ENCODE peak calls at places on chromosomes 12 and 14, in ten cellular contexts. X is fibroblast of lung, C is esophagus squamous epithelium, B is pancreas, A is endothelial cell of umbilical vein, S is stomach, Q is testis, H is cardiac muscle cell, O is mucosa of descending colon, E is heart right ventricle. K is an unnamed sample.

GRCh38 chr12:78002878-78003277 is 172.2 kb downstream of the NAV3 start:
- DNase-seq in X (no peak), C (no peak), B (no peak), A (no peak), S (no peak), Q (no peak), H (peak; percentile 63), O (no peak), E (no peak), K (no peak)

GRCh38 chr14:66476964-66477363 is 9.2 kb upstream of the CCDC196 start:
- DNase-seq in X (peak; percentile 34), C (no peak), B (no peak), A (peak; percentile 70), S (no peak), Q (no peak), H (no peak), O (no peak), E (no peak), K (no peak)

GRCh38 chr14:104390221-104390931 is 189.2 kb upstream of the C14orf180 start:
- DNase-seq in X (no peak), C (no peak), B (no peak), A (no peak), S (no peak), Q (peak; percentile 9), H (no peak), O (no peak), E (no peak), K (no peak)

GRCh38 chr12:120670667-120671066 is 16.3 kb upstream of the MLEC start:
- DNase-seq in X (no peak), C (no peak), B (no peak), A (no peak), S (no peak), Q (no peak), H (no peak), O (no peak), E (no peak), K (no peak)

GRCh38 chr14:52155656-52156213 is 86.9 kb upstream of the NID2 start:
- DNase-seq in X (no peak), C (no peak), B (no peak), A (no peak), S (no peak), Q (no peak), H (no peak), O (no peak), E (no peak), K (no peak)

GRCh38 chr14:96094656-96095055 is 55.5 kb downstream of the C14orf132 start:
- DNase-seq in X (no peak), C (no peak), B (no peak), A (no peak), S (no peak), Q (no peak), H (no peak), O (no peak), E (no peak), K (no peak)

GRCh38 chr12:82931349-82932116 is 244.8 kb downstream of the TMTC2 start:
- DNase-seq in X (no peak), C (no peak), B (no peak), A (no peak), S (no peak), Q (no peak), H (no peak), O (no peak), E (no peak), K (no peak)

GRCh38 chr14:71119075-71119474 is 211.8 kb downstream of the PCNX1 start:
- DNase-seq in X (peak; percentile 58), C (no peak), B (no peak), A (no peak), S (no peak), Q (no peak), H (no peak), O (no peak), E (no peak), K (no peak)

GRCh38 chr12:80553316-80553715 is 109.3 kb downstream of the PTPRQ start:
- DNase-seq in X (peak; percentile 94), C (no peak), B (no peak), A (peak; percentile 74), S (no peak), Q (no peak), H (peak; percentile 82), O (no peak), E (no peak), K (no peak)

GRCh38 chr12:106239951-106240335 is 7.9 kb downstream of the CKAP4 start:
- DNase-seq in X (no peak), C (no peak), B (peak; percentile 6), A (no peak), S (no peak), Q (no peak), H (no peak), O (no peak), E (no peak), K (no peak)
- H3K36me3 ChIP-seq in X (peaks cover 27% of the 10 kb centered on the region), C (peaks cover 7% of the 10 kb centered on the region), B (peaks cover 16% of the 10 kb centered on the region), A (peaks cover 20% of the 10 kb centered on the region), S (peaks cover 56% of the 10 kb centered on the region), Q (no peaks in the 10 kb centered on the region), H (peaks cover 16% of the 10 kb centered on the region), O (peaks cover 6% of the 10 kb centered on the region), E (no peaks in the 10 kb centered on the region), K (no peaks in the 10 kb centered on the region)

DNA sequence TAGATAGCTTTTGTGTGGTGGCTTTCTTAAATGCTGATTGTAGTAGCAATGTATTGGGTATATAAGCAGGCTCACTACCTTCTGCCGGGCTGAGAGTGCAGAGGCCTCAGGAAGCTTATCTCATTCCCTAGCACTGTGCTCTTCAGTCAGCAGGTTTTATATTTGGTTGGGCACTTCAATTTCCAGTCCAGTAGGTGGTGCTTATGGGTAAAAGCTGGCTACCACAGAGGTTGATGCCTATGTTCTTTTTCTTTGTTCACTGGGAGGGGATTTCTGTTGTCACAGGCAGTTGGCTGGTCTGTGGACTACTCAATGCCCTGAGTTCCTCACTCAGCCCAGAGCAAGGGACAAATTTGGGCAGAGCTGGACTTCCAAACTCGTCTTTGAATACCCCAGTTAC is 43.0 kb upstream of the GLIPR1 start:
- DNase-seq in X (peak; percentile 44), C (no peak), B (no peak), A (peak; percentile 42), S (no peak), Q (no peak), H (peak; percentile 75), O (no peak), E (no peak), K (no peak)
- TF ChIP-seq CTCF in X (peak; percentile 44), C (no peak), B (no peak), A (peak; percentile 39), S (no peak), Q (no peak), H (peak; percentile 63), O (no peak), E (no peak), K (peak; percentile 15)

GRCh38 chr12:55688716-55689655 is 18.7 kb downstream of the ITGA7 start:
- DNase-seq in X (no peak), C (no peak), B (no peak), A (no peak), S (no peak), Q (no peak), H (no peak), O (no peak), E (no peak), K (no peak)
- H3K36me3 ChIP-seq in X (peaks cover 7% of the 10 kb centered on the region), C (no peaks in the 10 kb centered on the region), B (no peaks in the 10 kb centered on the region), A (no peaks in the 10 kb centered on the region), S (no peaks in the 10 kb centered on the region), Q (no peaks in the 10 kb centered on the region), H (peaks cover 12% of the 10 kb centered on the region), O (no peaks in the 10 kb centered on the region), E (no peaks in the 10 kb centered on the region), K (no peaks in the 10 kb centered on the region)

GRCh38 chr12:16076553-16076952 is 165.4 kb downstream of the DERA start:
- DNase-seq in X (no peak), C (no peak), B (no peak), A (no peak), S (no peak), Q (no peak), H (peak; percentile 39), O (peak; percentile 31), E (no peak), K (no peak)
- TF ChIP-seq CTCF in X (peak; percentile 35), C (no peak), B (no peak), A (peak; percentile 22), S (no peak), Q (no peak), H (peak; percentile 41), O (peak; percentile 26), E (peak; percentile 36), K (no peak)

GRCh38 chr12:53062977-53063707 is 13.3 kb downstream of the TNS2 start:
- DNase-seq in X (no peak), C (no peak), B (peak; percentile 17), A (no peak), S (no peak), Q (peak; percentile 12), H (peak; percentile 3), O (no peak), E (no peak), K (no peak)
- H3K36me3 ChIP-seq in X (peaks cover 41% of the 10 kb centered on the region), C (peaks cover 12% of the 10 kb centered on the region), B (peaks cover 17% of the 10 kb centered on the region), A (peaks cover 5% of the 10 kb centered on the region), S (peaks cover 99% of the 10 kb centered on the region), Q (no peaks in the 10 kb centered on the region), H (no peaks in the 10 kb centered on the region), O (no peaks in the 10 kb centered on the region), E (no peaks in the 10 kb centered on the region), K (no peaks in the 10 kb centered on the region)

GRCh38 chr14:102295301-102295700 is 9.7 kb downstream of the MOK start:
- DNase-seq in X (peak; percentile 60), C (no peak), B (no peak), A (no peak), S (no peak), Q (no peak), H (peak; percentile 43), O (no peak), E (no peak), K (no peak)
- TF ChIP-seq CTCF in X (peak; percentile 38), C (no peak), B (no peak), A (no peak), S (no peak), Q (no peak), H (peak; percentile 51), O (no peak), E (peak; percentile 35), K (no peak)

DNA sequence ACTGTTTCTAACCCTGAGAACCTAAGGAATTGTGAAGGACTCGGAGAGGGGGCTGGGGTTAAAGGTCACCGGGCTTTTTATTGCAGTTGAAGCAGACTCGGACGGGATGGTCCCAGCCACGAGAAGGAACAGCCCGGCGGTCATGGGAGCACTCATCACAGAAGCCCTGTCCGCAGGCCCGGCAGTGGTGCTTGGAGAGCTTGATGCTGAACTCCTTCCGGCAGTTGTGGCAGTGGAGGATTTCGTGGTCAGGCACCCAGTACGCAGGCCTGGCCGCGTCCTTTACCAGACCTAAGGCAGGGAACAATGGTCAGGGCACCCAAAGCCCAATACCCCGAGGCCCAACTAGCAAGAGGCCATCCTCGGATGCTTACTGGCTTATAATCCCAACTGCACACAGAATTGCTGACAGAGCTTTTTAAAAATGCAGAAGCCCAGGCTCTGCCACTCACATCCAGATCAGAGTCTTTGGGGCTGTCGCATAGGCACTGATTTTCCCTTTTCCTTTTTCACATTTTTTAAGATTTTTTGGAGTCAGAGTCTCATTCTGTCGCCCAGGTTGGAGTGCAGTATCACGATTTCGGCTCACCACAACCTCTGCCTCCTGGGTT is 44.7 kb downstream of the DCAF4 start:
- DNase-seq in X (no peak), C (no peak), B (no peak), A (no peak), S (no peak), Q (no peak), H (no peak), O (no peak), E (no peak), K (no peak)
- H3K36me3 ChIP-seq in X (peaks cover 22% of the 10 kb centered on the region), C (peaks cover 16% of the 10 kb centered on the region), B (peaks cover 44% of the 10 kb centered on the region), A (peaks cover 14% of the 10 kb centered on the region), S (peaks cover 82% of the 10 kb centered on the region), Q (peaks cover 1% of the 10 kb centered on the region), H (peaks cover 28% of the 10 kb centered on the region), O (peaks cover 12% of the 10 kb centered on the region), E (peaks cover 6% of the 10 kb centered on the region), K (peaks cover 45% of the 10 kb centered on the region)

GRCh38 chr12:50101663-50102062 is 2.1 kb upstream of the GPD1 start:
- DNase-seq in X (peak; percentile 56), C (no peak), B (no peak), A (peak; percentile 22), S (no peak), Q (no peak), H (peak; percentile 63), O (no peak), E (no peak), K (no peak)
- TF ChIP-seq CTCF in X (peak; percentile 75), C (peak; percentile 37), B (peak; percentile 9), A (peak; percentile 45), S (peak; percentile 32), Q (no peak), H (peak; percentile 57), O (no peak), E (peak; percentile 47), K (peak; percentile 16)